ENCODE peak calls at places on chromosomes 7 and 10, in ten cellular contexts. U, P, Y, R, T, O, J, F, I and W are unnamed samples.

GRCh38 chr10:102948786-102949185 is 30.7 kb downstream of the CNNM2 start:
- DNase-seq in U (no peak), P (no peak), Y (no peak), R (no peak), T (no peak), O (no peak), J (no peak), F (no peak), I (no peak), W (no peak)

GRCh38 chr7:23468721-23469149 is 1.6 kb downstream of the IGF2BP3 start:
- DNase-seq in U (no peak), P (no peak), Y (peak), R (peak), T (no peak), O (no peak), J (peak), F (no peak), I (no peak), W (no peak)

GRCh38 chr7:125670926-125671572 is 741.4 kb upstream of the POT1 start:
- DNase-seq in U (no peak), P (peak), Y (peak), R (no peak), T (peak), O (no peak), J (peak), F (peak), I (no peak), W (no peak)

GRCh38 chr10:118369806-118370205 is 27.7 kb upstream of the FAM204A start:
- DNase-seq in U (no peak), P (no peak), Y (no peak), R (no peak), T (no peak), O (no peak), J (no peak), F (no peak), I (no peak), W (no peak)

GRCh38 chr10:117139581-117140524 is 1.8 kb upstream of the VAX1 start:
- DNase-seq in U (no peak), P (no peak), Y (no peak), R (no peak), T (no peak), O (no peak), J (no peak), F (no peak), I (no peak), W (no peak)

GRCh38 chr7:26420600-26420999 is 128.9 kb downstream of the SNX10 start:
- DNase-seq in U (no peak), P (no peak), Y (no peak), R (no peak), T (no peak), O (no peak), J (peak), F (no peak), I (no peak), W (no peak)

GRCh38 chr7:158863611-158864506 is 7.5 kb downstream of the DYNC2I1 start:
- DNase-seq in U (peak), P (peak), Y (peak), R (peak), T (peak), O (peak), J (no peak), F (peak), I (peak), W (no peak)

GRCh38 chr7:1397491-1398327 is 61.6 kb downstream of the MICALL2 start:
- DNase-seq in U (peak), P (peak), Y (no peak), R (no peak), T (peak), O (no peak), J (no peak), F (peak), I (no peak), W (no peak)

GRCh38 chr10:78960316-78960800 is 108.4 kb upstream of the ZMIZ1 start:
- DNase-seq in U (peak), P (peak), Y (no peak), R (no peak), T (peak), O (no peak), J (no peak), F (peak), I (peak), W (no peak)

GRCh38 chr7:81449105-81449504 is 320.7 kb downstream of the HGF start:
- DNase-seq in U (no peak), P (no peak), Y (no peak), R (no peak), T (no peak), O (no peak), J (peak), F (no peak), I (no peak), W (no peak)